ENCODE peak calls at places on chromosomes 16 and 17, in six cellular contexts. M is mesenchymal stem cell; R is CD4-positive, CD25-positive, alpha-beta regulatory T cell; F is endothelial cell of umbilical vein; Z is esophagus muscularis mucosa; P is CD8-positive, alpha-beta T cell. V is an unnamed sample. For H3K27me3 and H3K4me1, the result is how much of the 10 kb centered on the place peaks cover.

GRCh38 chr16:3980311-3981111 is 100.0 kb upstream of the CREBBP start:
- DNase-seq in M (peak), R (no peak), F (no peak), Z (no peak), P (no peak), V (no peak)

GRCh38 chr17:82927311-82927660 is 87.5 kb upstream of the ZNF750 start:
- DNase-seq in M (no peak), R (no peak), F (no peak), Z (no peak), P (no peak), V (no peak)

GRCh38 chr17:78337244-78338109 is 22.4 kb downstream of the SOCS3 start:
- DNase-seq in M (peak), R (no peak), F (no peak), Z (no peak), P (no peak), V (no peak)

GRCh38 chr17:78484300-78485159 is 92.7 kb downstream of the DNAH17 start:
- DNase-seq in M (peak), R (peak), F (peak), Z (no peak), P (peak), V (no peak)

GRCh38 chr17:72122668-72123495 is 2.1 kb downstream of the SOX9 start:
- DNase-seq in M (peak), R (no peak), F (no peak), Z (no peak), P (no peak), V (no peak)

GRCh38 chr17:11880714-11881113 is 116.6 kb downstream of the ZNF18 start:
- DNase-seq in M (no peak), R (no peak), F (no peak), Z (no peak), P (no peak), V (no peak)

GRCh38 chr16:69600202-69600601 is 34.4 kb downstream of the NFAT5 start:
- DNase-seq in M (no peak), R (no peak), F (no peak), Z (no peak), P (no peak), V (no peak)

GRCh38 chr17:32596206-32596605 is 109.4 kb downstream of the CDK5R1 start:
- DNase-seq in M (no peak), R (no peak), F (no peak), Z (no peak), P (no peak), V (no peak)

GRCh38 chr17:57597531-57598453 is 147.3 kb downstream of the CCDC182 start:
- DNase-seq in M (peak), R (no peak), F (peak), Z (no peak), P (no peak), V (peak)

GRCh38 chr16:79367822-79368221 is 232.7 kb downstream of the MAF start:
- DNase-seq in M (no peak), R (no peak), F (no peak), Z (no peak), P (no peak), V (no peak)

GRCh38 chr17:16349461-16349860 is 3.8 kb downstream of the CENPV start:
- DNase-seq in M (no peak), R (no peak), F (no peak), Z (no peak), P (no peak), V (no peak)

GRCh38 chr16:471353-472198 is 46.1 kb downstream of the RAB11FIP3 start:
- DNase-seq in M (no peak), R (no peak), F (no peak), Z (no peak), P (no peak), V (no peak)

GRCh38 chr16:27748868-27749546 is 199.1 kb downstream of the KATNIP start:
- DNase-seq in M (peak), R (peak), F (peak), Z (no peak), P (peak), V (peak)

GRCh38 chr17:57861737-57862409 is 12.0 kb upstream of the MRPS23 start:
- DNase-seq in M (peak), R (no peak), F (peak), Z (peak), P (no peak), V (peak)

GRCh38 chr17:73307130-73307529 is 4.7 kb downstream of the CDC42EP4 start:
- DNase-seq in M (no peak), R (no peak), F (no peak), Z (no peak), P (no peak), V (no peak)

GRCh38 chr17:48045270-48046001 is 2.7 kb upstream of the NFE2L1 start:
- DNase-seq in M (peak), R (no peak), F (no peak), Z (no peak), P (no peak), V (no peak)

GRCh38 chr17:46737331-46737730 is 81.2 kb downstream of the WNT3 start:
- DNase-seq in M (no peak), R (no peak), F (no peak), Z (no peak), P (no peak), V (no peak)

GRCh38 chr16:51237207-51237606 is 86.1 kb upstream of the SALL1 start:
- DNase-seq in M (no peak), R (no peak), F (no peak), Z (peak), P (no peak), V (no peak)

GRCh38 chr17:58172369-58173071 is 5.7 kb downstream of the OR4D2 start:
- DNase-seq in M (peak), R (peak), F (no peak), Z (no peak), P (peak), V (no peak)

GRCh38 chr16:35325936-35326335 is 1866.5 kb downstream of the TP53TG3F start:
- DNase-seq in M (no peak), R (no peak), F (no peak), Z (no peak), P (no peak), V (no peak)

GRCh38 chr16:68244903-68245853 is at the start of gene PLA2G15:
- DNase-seq in M (peak), R (peak), F (peak), Z (peak), P (peak), V (peak)

GRCh38 chr17:75810216-75810615 is 25.6 kb downstream of the UNK start:
- DNase-seq in M (no peak), R (no peak), F (no peak), Z (no peak), P (no peak), V (no peak)

GRCh38 chr17:41521574-41522261 is 3.0 kb upstream of the KRT15 start:
- DNase-seq in M (peak), R (no peak), F (peak), Z (no peak), P (no peak), V (no peak)

GRCh38 chr17:64457156-64457555 is 8.2 kb downstream of the MILR1 start:
- DNase-seq in M (peak), R (no peak), F (no peak), Z (no peak), P (no peak), V (no peak)

GRCh38 chr17:66129759-66130158 is 62.2 kb downstream of the CEP112 start:
- DNase-seq in M (no peak), R (no peak), F (no peak), Z (no peak), P (no peak), V (no peak)

GRCh38 chr17:56866076-56866475 is 32.1 kb downstream of the DGKE start:
- DNase-seq in M (no peak), R (no peak), F (no peak), Z (no peak), P (no peak), V (no peak)

GRCh38 chr16:54912720-54913119 is 17.9 kb upstream of the IRX5 start:
- DNase-seq in M (no peak), R (no peak), F (no peak), Z (no peak), P (no peak), V (no peak)
- H3K4me3 ChIP-seq in M (no peak), R (no peak), F (no peak), Z (no peak), P (no peak), V (no peak)

GRCh38 chr17:14361945-14362508 is 61.1 kb downstream of the HS3ST3B1 start:
- DNase-seq in M (no peak), R (no peak), F (no peak), Z (no peak), P (no peak), V (no peak)
- H3K27me3 ChIP-seq in M (under half), R (under half), F (under half), Z (under half), P (under half), V (under half)

GRCh38 chr16:85374571-85374872 is 238.6 kb upstream of the GSE1 start:
- DNase-seq in M (no peak), R (no peak), F (no peak), Z (no peak), P (no peak), V (no peak)

GRCh38 chr16:85377388-85378144 is 235.6 kb upstream of the GSE1 start:
- DNase-seq in M (peak), R (no peak), F (no peak), Z (no peak), P (no peak), V (no peak)

GRCh38 chr16:85373741-85374570 is 239.2 kb upstream of the GSE1 start:
- DNase-seq in M (no peak), R (no peak), F (no peak), Z (no peak), P (no peak), V (no peak)

GRCh38 chr16:85376292-85377095 is 236.6 kb upstream of the GSE1 start:
- DNase-seq in M (no peak), R (no peak), F (no peak), Z (no peak), P (no peak), V (no peak)

GRCh38 chr16:85375282-85375681 is 237.8 kb upstream of the GSE1 start:
- DNase-seq in M (no peak), R (no peak), F (no peak), Z (no peak), P (no peak), V (no peak)
- H3K4me1 ChIP-seq in M (under half), R (under half), F (under half), Z (half or more), P (under half), V (under half)

GRCh38 chr16:84804326-84804725 is 15.5 kb upstream of the CRISPLD2 start:
- DNase-seq in M (no peak), R (no peak), F (no peak), Z (no peak), P (no peak), V (no peak)

GRCh38 chr16:84806890-84807258 is 12.9 kb upstream of the CRISPLD2 start:
- DNase-seq in M (no peak), R (no peak), F (no peak), Z (no peak), P (no peak), V (no peak)

GRCh38 chr16:84807776-84808175 is 12.0 kb upstream of the CRISPLD2 start:
- DNase-seq in M (no peak), R (no peak), F (no peak), Z (no peak), P (no peak), V (no peak)

GRCh38 chr16:84808812-84809211 is 11.0 kb upstream of the CRISPLD2 start:
- DNase-seq in M (no peak), R (no peak), F (no peak), Z (no peak), P (no peak), V (no peak)

GRCh38 chr16:84806256-84806889 is 13.4 kb upstream of the CRISPLD2 start:
- DNase-seq in M (peak), R (no peak), F (peak), Z (no peak), P (no peak), V (no peak)
- H3K4me3 ChIP-seq in M (peak), R (no peak), F (no peak), Z (peak), P (no peak), V (no peak)

DNA sequence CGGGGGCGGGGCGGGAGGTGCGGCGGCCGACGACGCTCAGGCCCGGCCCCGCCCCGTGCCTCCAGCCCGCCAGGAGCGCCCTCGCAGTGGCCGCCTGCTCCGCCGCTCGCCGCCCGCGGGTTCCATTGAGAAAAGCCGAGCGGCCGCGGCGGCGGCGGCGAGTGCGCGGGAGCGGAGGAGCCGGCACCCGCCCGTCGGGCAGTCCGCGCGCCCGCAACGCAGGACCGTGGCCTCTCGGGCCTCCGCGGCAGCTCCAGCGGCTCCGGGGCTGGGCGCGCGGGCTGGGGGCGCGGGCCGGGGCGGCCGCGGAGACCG is at the start of gene ZFPM1:
- DNase-seq in M (no peak), R (no peak), F (no peak), Z (no peak), P (no peak), V (no peak)
- H3K27me3 ChIP-seq in M (under half), R (under half), F (under half), Z (under half), P (under half), V (under half)

GRCh38 chr16:86325360-86325759 is 185.0 kb upstream of the FOXF1 start:
- DNase-seq in M (no peak), R (no peak), F (no peak), Z (no peak), P (no peak), V (no peak)

GRCh38 chr16:86322840-86323239 is 187.5 kb upstream of the FOXF1 start:
- DNase-seq in M (no peak), R (no peak), F (no peak), Z (no peak), P (no peak), V (no peak)

GRCh38 chr16:86322283-86322682 is 188.0 kb upstream of the FOXF1 start:
- DNase-seq in M (no peak), R (no peak), F (no peak), Z (no peak), P (no peak), V (no peak)

GRCh38 chr16:86325895-86326294 is 184.4 kb upstream of the FOXF1 start:
- DNase-seq in M (no peak), R (no peak), F (no peak), Z (no peak), P (no peak), V (no peak)

GRCh38 chr16:86324320-86324719 is 186.0 kb upstream of the FOXF1 start:
- DNase-seq in M (no peak), R (no peak), F (no peak), Z (no peak), P (no peak), V (no peak)
- H3K4me1 ChIP-seq in M (under half), R (under half), F (under half), Z (under half), P (under half), V (under half)

GRCh38 chr16:57231821-57232350 is 13.2 kb upstream of the ARL2BP start:
- DNase-seq in M (no peak), R (no peak), F (no peak), Z (no peak), P (no peak), V (no peak)

GRCh38 chr16:57235128-57236092 is 9.6 kb upstream of the ARL2BP start:
- DNase-seq in M (peak), R (no peak), F (peak), Z (no peak), P (no peak), V (no peak)

GRCh38 chr16:57238682-57239081 is 6.4 kb upstream of the ARL2BP start:
- DNase-seq in M (no peak), R (no peak), F (no peak), Z (no peak), P (no peak), V (no peak)

GRCh38 chr16:57234707-57235092 is 10.4 kb upstream of the ARL2BP start:
- DNase-seq in M (no peak), R (no peak), F (no peak), Z (no peak), P (no peak), V (no peak)

GRCh38 chr16:57233944-57234706 is 10.9 kb upstream of the ARL2BP start:
- DNase-seq in M (no peak), R (no peak), F (no peak), Z (no peak), P (no peak), V (no peak)
- H3K4me3 ChIP-seq in M (no peak), R (no peak), F (no peak), Z (no peak), P (no peak), V (no peak)

DNA sequence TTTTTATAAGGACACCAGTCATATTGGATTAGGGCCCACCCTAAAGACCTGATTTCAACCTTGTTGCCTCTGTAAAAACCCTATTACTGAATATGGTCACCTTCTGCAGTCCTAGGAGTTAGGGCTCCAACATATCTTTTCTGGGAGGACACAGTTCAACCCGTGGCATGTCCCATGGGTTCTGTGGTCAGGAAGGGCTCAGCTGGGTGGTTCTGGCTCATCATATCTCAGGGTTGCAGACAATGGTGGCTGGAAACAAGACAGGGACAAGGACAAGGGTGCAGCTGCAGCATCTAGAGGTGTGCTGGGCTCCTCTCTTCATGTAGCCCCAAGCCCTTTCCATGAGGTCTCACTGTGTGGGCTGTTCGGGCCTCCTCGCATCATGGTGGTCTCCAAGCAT is 63.1 kb upstream of the FOXF1 start:
- DNase-seq in M (no peak), R (no peak), F (no peak), Z (no peak), P (no peak), V (no peak)
- H3K27me3 ChIP-seq in M (under half), R (under half), F (under half), Z (under half), P (under half), V (under half)